ENCODE peak calls at places on chromosome 5, in six cellular contexts. E, Q, F, H, U and O are unnamed samples.

GRCh38 chr5:56278267-56278826 is 45.2 kb upstream of the ANKRD55 start:
- DNase-seq in U (no peak), F (no peak), H (no peak), Q (no peak), E (peak; percentile 74), O (no peak)

GRCh38 chr5:35341189-35341588 is 110.9 kb upstream of the PRLR start:
- DNase-seq in F (no peak), U (no peak), Q (no peak), H (no peak), E (no peak), O (no peak)

GRCh38 chr5:67960939-67961338 is 254.6 kb upstream of the PIK3R1 start:
- DNase-seq in F (peak; percentile 70), E (no peak), H (no peak), Q (no peak), U (no peak), O (peak; percentile 62)

GRCh38 chr5:109645591-109646236 is 44.0 kb upstream of the MAN2A1 start:
- DNase-seq in F (no peak), E (no peak), U (no peak), H (no peak), Q (no peak), O (no peak)

GRCh38 chr5:129063483-129064136 is 30.9 kb upstream of the ISOC1 start:
- DNase-seq in Q (peak; percentile 30), F (no peak), E (peak; percentile 36), H (no peak), U (no peak), O (no peak)

GRCh38 chr5:84706678-84707641 is 322.3 kb upstream of the EDIL3 start:
- DNase-seq in U (no peak), H (no peak), E (no peak), F (no peak), Q (no peak), O (no peak)

GRCh38 chr5:39780341-39780740 is 355.6 kb upstream of the DAB2 start:
- DNase-seq in H (no peak), U (no peak), E (peak; percentile 69), Q (no peak), F (no peak), O (no peak)

GRCh38 chr5:11955386-11955785 is 51.1 kb upstream of the CTNND2 start:
- DNase-seq in F (peak; percentile 5), U (no peak), E (peak; percentile 51), Q (no peak), H (no peak), O (no peak)

GRCh38 chr5:33806736-33807442 is 84.9 kb downstream of the ADAMTS12 start:
- DNase-seq in F (peak; percentile 87), U (no peak), H (no peak), Q (no peak), E (peak; percentile 86), O (no peak)

GRCh38 chr5:120465281-120465961 is 1.3 kb downstream of the PRR16 start:
- DNase-seq in Q (peak; percentile 24), U (peak; percentile 78), H (no peak), F (peak; percentile 42), E (peak; percentile 74), O (peak; percentile 74)
- H3K4me3 ChIP-seq in Q (peak overlapping the region; percentile 54), U (peak overlapping the region; percentile 77), H (peak overlapping the region; percentile 42), F (peak overlapping the region; percentile 71), E (peak overlapping the region; percentile 89), O (peak overlapping the region; percentile 90)

GRCh38 chr5:159021360-159022177 is 78.1 kb downstream of the EBF1 start:
- DNase-seq in U (no peak), H (no peak), Q (no peak), F (no peak), E (peak; percentile 79), O (no peak)
- H3K4me3 ChIP-seq in U (peak overlapping the region; percentile 46), H (no peak overlapping the region), Q (no peak overlapping the region), F (no peak overlapping the region), E (peak overlapping the region; percentile 12), O (no peak overlapping the region)

DNA sequence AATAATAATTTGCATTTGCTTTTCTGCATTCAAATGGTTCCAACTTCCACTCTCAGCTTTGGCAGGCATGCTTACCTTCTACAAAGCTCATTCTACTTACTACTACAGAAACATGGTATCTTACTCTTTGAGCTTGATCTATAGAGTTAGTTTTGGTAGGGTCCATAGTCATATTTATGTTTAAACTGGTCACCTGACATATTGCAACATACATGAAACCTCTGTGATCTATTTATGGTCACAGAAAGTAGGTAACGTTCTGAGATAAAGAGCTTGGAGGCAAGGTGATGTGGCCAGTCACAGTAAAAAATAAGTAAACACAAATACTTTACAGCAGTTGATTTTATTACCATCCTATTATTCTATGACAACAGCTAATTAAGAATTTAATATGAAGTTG is 2.8 kb downstream of the NREP start:
- DNase-seq in E (no peak), H (no peak), Q (no peak), F (no peak), U (no peak), O (no peak)
- H3K4me3 ChIP-seq in E (peak overlapping the region; percentile 96), H (no peak overlapping the region), Q (no peak overlapping the region), F (no peak overlapping the region), U (no peak overlapping the region), O (no peak overlapping the region)

GRCh38 chr5:132473019-132473531 is 17.5 kb downstream of the IRF1 start:
- DNase-seq in F (no peak), E (no peak), U (no peak), H (no peak), Q (no peak), O (no peak)
- H3K4me3 ChIP-seq in F (no peak overlapping the region), E (no peak overlapping the region), U (no peak overlapping the region), H (no peak overlapping the region), Q (no peak overlapping the region), O (no peak overlapping the region)

DNA sequence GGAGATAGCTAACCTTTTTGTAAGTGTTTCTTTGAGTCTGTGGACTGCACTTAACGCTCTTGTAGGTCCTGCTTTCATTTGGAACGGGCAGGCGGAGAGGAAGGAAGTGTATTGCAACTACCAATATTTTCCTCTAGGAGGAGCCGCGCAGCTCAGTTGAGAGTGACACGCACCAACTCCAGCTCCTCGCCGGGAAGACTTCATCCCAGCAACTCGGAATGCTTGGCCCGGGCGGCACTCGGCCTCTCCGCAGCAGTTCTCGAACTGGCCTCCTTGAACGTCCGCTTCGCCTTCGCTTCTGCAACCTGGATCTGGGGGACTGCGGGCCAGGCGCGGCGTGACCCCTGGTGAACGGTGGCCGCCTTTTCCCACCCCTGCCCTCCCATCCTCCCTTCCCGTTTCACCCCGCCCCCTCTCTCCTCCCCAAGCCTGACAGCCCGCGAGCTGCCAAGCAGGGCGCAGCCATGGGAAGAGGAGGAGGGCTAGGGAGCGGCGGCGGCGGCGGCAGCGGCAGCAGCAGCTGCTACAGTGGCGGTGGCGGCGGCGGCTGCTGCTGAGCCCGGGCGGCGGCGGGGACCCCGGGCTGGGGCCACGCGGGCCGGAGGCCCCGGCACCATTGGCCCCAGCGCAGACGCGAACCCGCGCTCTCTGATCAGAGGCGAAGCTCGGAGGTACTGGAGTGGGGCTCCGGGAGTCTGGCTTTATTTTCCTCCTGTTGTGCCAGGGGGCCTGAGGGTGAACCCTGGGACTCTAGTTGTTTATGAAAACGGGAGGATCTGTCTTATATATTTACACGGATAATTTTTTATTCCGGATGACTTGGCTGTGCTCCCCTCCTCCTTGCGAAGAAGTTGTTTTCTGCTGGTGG is at the start of gene GHR:
- DNase-seq in E (peak; percentile 90), Q (peak; percentile 92), H (peak; percentile 77), U (peak; percentile 93), F (peak; percentile 84), O (peak; percentile 92)
- H3K4me3 ChIP-seq in E (peak within 1 kb of the TSS; percentile 70), Q (peak within 1 kb of the TSS; percentile 74), H (peak within 1 kb of the TSS; percentile 52), U (peak within 1 kb of the TSS; percentile 84), F (peak within 1 kb of the TSS; percentile 81), O (peak within 1 kb of the TSS; percentile 91)

GRCh38 chr5:64509798-64510197 is 4.0 kb downstream of the RGS7BP start:
- DNase-seq in E (no peak), U (no peak), F (no peak), Q (no peak), H (no peak), O (no peak)

GRCh38 chr5:64502181-64502580 is 3.6 kb upstream of the RGS7BP start:
- DNase-seq in U (no peak), Q (no peak), H (no peak), F (no peak), E (no peak), O (no peak)

GRCh38 chr5:64505769-64506566 is at the start of gene RGS7BP:
- DNase-seq in F (peak; percentile 22), Q (peak; percentile 61), U (peak; percentile 77), H (no peak), E (peak; percentile 4), O (peak; percentile 84)

DNA sequence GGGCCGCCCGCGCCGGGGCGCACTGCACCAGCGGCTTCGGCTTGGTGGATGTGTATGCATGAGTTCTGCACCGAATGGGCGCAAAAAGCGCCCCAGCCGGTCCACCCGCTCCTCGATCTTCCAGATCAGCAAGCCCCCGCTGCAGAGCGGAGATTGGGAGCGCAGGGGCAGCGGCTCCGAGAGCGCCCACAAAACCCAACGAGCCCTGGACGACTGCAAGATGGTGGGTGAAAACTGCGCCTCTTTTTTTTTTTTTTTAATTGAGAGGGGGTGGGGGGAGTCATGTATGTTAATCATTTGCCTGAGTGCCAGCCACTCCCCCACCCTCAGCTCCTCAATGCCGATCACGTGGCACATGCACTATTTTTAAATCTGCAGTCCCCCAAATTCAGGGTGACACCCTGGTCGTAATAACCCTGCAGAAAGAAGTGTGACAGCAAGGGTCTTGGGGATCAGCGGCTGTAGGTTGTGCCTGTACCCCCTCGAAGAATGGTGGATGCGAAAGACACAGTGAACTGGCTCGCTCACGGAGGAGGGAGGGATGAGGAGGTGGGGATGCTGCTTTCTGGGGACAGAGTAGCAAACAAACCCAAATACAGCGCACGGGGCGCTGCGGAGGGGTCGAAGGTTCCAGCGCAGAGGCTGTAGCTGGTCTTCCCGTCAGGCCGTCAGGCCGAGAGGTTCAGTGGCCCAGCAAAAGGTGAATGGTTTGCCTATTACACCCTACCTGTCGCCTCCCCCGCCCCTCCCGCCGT is 929 bp downstream of the RGS7BP start:
- DNase-seq in Q (peak; percentile 15), H (no peak), U (peak; percentile 74), F (no peak), E (peak; percentile 20), O (no peak)
- H3K4me3 ChIP-seq in Q (peak overlapping the region; percentile 76), H (peak overlapping the region; percentile 52), U (peak overlapping the region; percentile 83), F (peak overlapping the region; percentile 40), E (peak overlapping the region; percentile 13), O (peak overlapping the region; percentile 60)

DNA sequence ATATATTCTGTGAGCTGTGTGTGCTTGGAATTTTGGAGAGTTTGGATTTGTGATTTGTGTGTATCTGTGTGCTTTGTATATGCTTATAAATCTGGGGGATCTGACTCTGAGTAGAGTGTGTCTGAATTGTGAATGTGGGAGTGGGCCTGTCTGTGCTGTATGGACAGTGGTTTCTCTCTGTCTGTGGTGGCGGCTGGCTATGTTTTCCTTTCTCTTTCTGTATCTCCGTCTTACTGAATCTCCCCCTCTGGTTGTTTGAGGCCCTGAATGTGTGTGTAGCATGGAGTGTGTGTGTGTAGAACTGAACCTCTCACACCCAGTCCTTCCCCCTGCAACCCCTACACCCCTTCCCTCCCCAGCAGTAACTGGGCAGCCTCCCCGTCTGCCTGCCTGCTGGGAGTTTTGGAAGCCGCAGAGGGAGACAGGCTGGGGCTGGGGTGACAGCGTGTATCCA is 4.7 kb downstream of the CXXC5 start:
- DNase-seq in U (no peak), E (peak; percentile 26), Q (no peak), F (no peak), H (no peak), O (no peak)
- H3K4me3 ChIP-seq in U (peak overlapping the region; percentile 97), E (peak overlapping the region; percentile 5), Q (no peak overlapping the region), F (peak overlapping the region; percentile 14), H (no peak overlapping the region), O (no peak overlapping the region)